ENCODE peak calls at places on chromosomes 2 and 18, in five cellular contexts. S, K, A, E and T are unnamed samples.

GRCh38 chr2:143451622-143452021 is 322.4 kb downstream of the ARHGAP15 start:
- DNase-seq in S (no peak), K (no peak), A (peak; percentile 86), E (no peak), T (no peak)

GRCh38 chr2:52178845-52179244 is 1146.9 kb upstream of the NRXN1 start:
- DNase-seq in S (no peak), K (no peak), A (no peak), E (no peak), T (no peak)

GRCh38 chr2:112542974-112543760 is 902 bp downstream of the POLR1B start:
- DNase-seq in S (no peak), K (peak; percentile 48), A (peak; percentile 20), E (no peak), T (peak; percentile 46)

GRCh38 chr2:55875434-55876135 is 48.0 kb downstream of the EFEMP1 start:
- DNase-seq in S (no peak), K (no peak), A (no peak), E (no peak), T (no peak)

GRCh38 chr2:217934321-217935131 is 68.3 kb downstream of the TNS1 start:
- DNase-seq in S (peak; percentile 92), K (no peak), A (peak; percentile 94), E (no peak), T (no peak)

GRCh38 chr18:53283708-53284107 is 940.8 kb downstream of the MBD2 start:
- DNase-seq in S (no peak), K (no peak), A (no peak), E (no peak), T (no peak)

GRCh38 chr2:42087137-42087856 is 39.5 kb downstream of the PKDCC start:
- DNase-seq in S (no peak), K (no peak), A (no peak), E (no peak), T (no peak)

GRCh38 chr2:98850074-98850473 is 86.0 kb downstream of the CRACDL start:
- DNase-seq in S (no peak), K (no peak), A (no peak), E (no peak), T (no peak)

GRCh38 chr2:208638059-208638458 is 231.5 kb downstream of the PTH2R start:
- DNase-seq in S (no peak), K (no peak), A (no peak), E (no peak), T (no peak)

GRCh38 chr2:101253013-101253712 is 477 bp downstream of the CNOT11 start:
- DNase-seq in S (peak; percentile 51), K (peak; percentile 72), A (peak; percentile 58), E (peak; percentile 48), T (peak; percentile 77)

GRCh38 chr2:122157158-122157557 is 401.7 kb downstream of the TSN start:
- DNase-seq in S (no peak), K (no peak), A (no peak), E (no peak), T (no peak)

GRCh38 chr18:42113529-42114191 is 158.6 kb downstream of the PIK3C3 start:
- DNase-seq in S (peak; percentile 16), K (no peak), A (peak; percentile 8), E (no peak), T (peak; percentile 54)

GRCh38 chr2:119732026-119732425 is 27.7 kb upstream of the PTPN4 start:
- DNase-seq in S (no peak), K (no peak), A (no peak), E (no peak), T (no peak)